ENCODE peak calls at places on chromosomes 11 and 22, in six cellular contexts. J is hippocampal formation, Y is GM10248, D is cardiac muscle cell, W is iris pigment epithelial cell, N is GM12891. Z is an unnamed sample.

GRCh38 chr11:130213143-130213978 is 53.8 kb downstream of the ST14 start:
- DNase-seq in W (peak), Y (peak), N (peak), D (peak), J (peak), Z (peak)

GRCh38 chr11:105923252-105923651 is 98.8 kb downstream of the MSANTD4 start:
- DNase-seq in J (no peak), W (peak), Y (no peak), D (no peak), N (no peak), Z (no peak)

GRCh38 chr11:111836162-111836561 is 35.2 kb downstream of the ALG9 start:
- DNase-seq in Y (no peak), N (no peak), W (peak), D (peak), J (no peak), Z (no peak)

GRCh38 chr11:75627879-75628668 is 40.8 kb downstream of the MAP6 start:
- DNase-seq in W (peak), D (peak), J (no peak), N (no peak), Y (no peak), Z (peak)

GRCh38 chr11:129148487-129148886 is 43.6 kb downstream of the ARHGAP32 start:
- DNase-seq in J (no peak), D (no peak), W (no peak), N (no peak), Y (no peak), Z (no peak)

GRCh38 chr11:104771782-104772181 is 126.5 kb downstream of the CASP12 start:
- DNase-seq in N (no peak), Y (no peak), W (no peak), J (no peak), D (no peak), Z (no peak)

GRCh38 chr11:111913031-111913861 is 712 bp downstream of the HSPB2 start:
- DNase-seq in J (peak), W (no peak), N (no peak), D (peak), Y (no peak), Z (no peak)

GRCh38 chr22:37636186-37636948 is 3.1 kb upstream of the SH3BP1 start:
- DNase-seq in N (no peak), J (no peak), W (peak), Y (no peak), D (peak), Z (peak)

GRCh38 chr11:99020324-99021225 is at the start of gene CNTN5:
- DNase-seq in J (peak), N (no peak), Y (peak), W (peak), D (peak), Z (peak)

GRCh38 chr22:34475886-34476285 is 555.6 kb upstream of the LARGE1 start:
- DNase-seq in D (no peak), Y (no peak), W (no peak), J (no peak), N (no peak), Z (no peak)

GRCh38 chr11:69840371-69841169 is 21.4 kb upstream of the FGF3 start:
- DNase-seq in J (no peak), W (no peak), N (no peak), D (no peak), Y (no peak), Z (peak)

GRCh38 chr11:15826826-15827225 is 529.5 kb downstream of the SOX6 start:
- DNase-seq in J (no peak), D (peak), N (peak), W (peak), Y (peak), Z (no peak)

GRCh38 chr11:72405009-72405408 is 29.3 kb downstream of the CLPB start:
- DNase-seq in N (no peak), W (no peak), Y (no peak), J (no peak), D (no peak), Z (no peak)

GRCh38 chr22:40648386-40648785 is 11.9 kb upstream of the MRTFA start:
- DNase-seq in D (no peak), Y (no peak), W (no peak), N (no peak), J (no peak), Z (no peak)

GRCh38 chr11:98003606-98004371 is 1017.0 kb upstream of the CNTN5 start:
- DNase-seq in D (peak), Y (no peak), N (no peak), W (no peak), J (no peak), Z (peak)

GRCh38 chr11:19985106-19985505 is 175.2 kb downstream of the DBX1 start:
- DNase-seq in Y (no peak), W (no peak), D (no peak), N (no peak), J (no peak), Z (no peak)

GRCh38 chr11:725624-726202 is 19.7 kb downstream of the EPS8L2 start:
- DNase-seq in N (no peak), D (no peak), J (no peak), Y (peak), W (no peak), Z (no peak)

GRCh38 chr11:83760942-83761341 is 474.8 kb upstream of the CCDC90B start:
- DNase-seq in N (no peak), W (no peak), J (no peak), D (no peak), Y (no peak), Z (no peak)

GRCh38 chr11:30478923-30479322 is 107.2 kb downstream of the MPPED2 start:
- DNase-seq in N (no peak), D (peak), Y (no peak), J (no peak), W (no peak), Z (no peak)

GRCh38 chr11:6599884-6600390 is 3.5 kb downstream of the RRP8 start:
- DNase-seq in N (no peak), W (no peak), D (no peak), Y (no peak), J (no peak), Z (no peak)

GRCh38 chr11:88484873-88485621 is 147.5 kb upstream of the CTSC start:
- DNase-seq in Y (peak), W (peak), D (peak), J (no peak), N (no peak), Z (peak)

GRCh38 chr11:34275486-34275885 is 82.3 kb downstream of the ABTB2 start:
- DNase-seq in J (no peak), W (no peak), D (no peak), Y (no peak), N (no peak), Z (no peak)

GRCh38 chr22:28023774-28024173 is 104.7 kb upstream of the PITPNB start:
- DNase-seq in Y (no peak), J (no peak), N (no peak), W (no peak), D (no peak), Z (no peak)

GRCh38 chr11:115385211-115385610 is 119.0 kb downstream of the CADM1 start:
- DNase-seq in N (no peak), J (no peak), D (no peak), Y (no peak), W (no peak), Z (no peak)